ENCODE peak calls at places on chromosomes 5 and 9, in ten cellular contexts. K is coronary artery; H is aorta; Q is astrocyte of the spinal cord; S is HCT116; B is left ventricle myocardium inferior; Y is brain microvascular endothelial cell; A is skeletal muscle cell; P is Jurkat, Clone E6-1; W is A549. J is an unnamed sample.

GRCh38 chr9:19999491-20000057 is 210.7 kb upstream of the SLC24A2 start:
- DNase-seq in Q (peak; percentile 81), A (peak; percentile 90), Y (peak; percentile 97), K (no peak), W (no peak), H (no peak), P (peak; percentile 65), S (peak; percentile 49), B (no peak), J (no peak)

GRCh38 chr9:125433461-125434001 is 171.9 kb downstream of the GAPVD1 start:
- DNase-seq in H (peak; percentile 64), Q (no peak), K (no peak), A (no peak), W (no peak), Y (no peak), P (no peak), S (no peak), B (no peak), J (no peak)

GRCh38 chr5:142063878-142064331 is 44.7 kb upstream of the NDFIP1 start:
- DNase-seq in W (no peak), Q (peak; percentile 69), S (no peak), A (peak; percentile 33), B (peak; percentile 75), P (peak; percentile 29), Y (peak; percentile 64), H (peak; percentile 98), K (peak; percentile 97), J (peak; percentile 80)

GRCh38 chr5:140549237-140550144 is 2.0 kb downstream of the EIF4EBP3 start:
- DNase-seq in P (peak; percentile 66), A (no peak), H (no peak), W (no peak), K (no peak), Q (no peak), B (no peak), Y (peak; percentile 11), S (no peak), J (no peak)

GRCh38 chr5:132222649-132223038 is 5.0 kb downstream of the P4HA2 start:
- DNase-seq in H (no peak), W (no peak), K (no peak), B (no peak), Q (no peak), Y (no peak), S (no peak), P (peak; percentile 48), A (no peak), J (no peak)

GRCh38 chr5:112738180-112738560 is 485 bp downstream of the APC start:
- DNase-seq in B (no peak), K (no peak), P (no peak), S (no peak), A (no peak), Y (peak; percentile 21), W (no peak), Q (peak; percentile 17), H (no peak), J (peak; percentile 57)

GRCh38 chr5:131264453-131265200 is 774 bp downstream of the CDC42SE2 start:
- DNase-seq in S (no peak), Y (no peak), Q (peak; percentile 31), W (no peak), B (peak; percentile 15), H (peak; percentile 78), P (peak; percentile 52), A (no peak), K (peak; percentile 74), J (peak; percentile 75)

GRCh38 chr5:83834306-83834705 is 113.7 kb upstream of the HAPLN1 start:
- DNase-seq in K (no peak), P (no peak), H (no peak), Y (no peak), B (no peak), Q (no peak), S (no peak), W (no peak), A (no peak), J (no peak)

GRCh38 chr9:133509179-133510083 is 15.3 kb downstream of the MYMK start:
- DNase-seq in W (no peak), H (no peak), S (no peak), A (no peak), B (no peak), P (peak; percentile 40), K (no peak), Y (no peak), Q (no peak), J (peak; percentile 93)

GRCh38 chr5:31364881-31365636 is 166.8 kb downstream of the DROSHA start:
- DNase-seq in A (no peak), Q (peak; percentile 69), S (no peak), H (no peak), B (no peak), P (no peak), Y (peak; percentile 68), W (no peak), K (no peak), J (no peak)

DNA sequence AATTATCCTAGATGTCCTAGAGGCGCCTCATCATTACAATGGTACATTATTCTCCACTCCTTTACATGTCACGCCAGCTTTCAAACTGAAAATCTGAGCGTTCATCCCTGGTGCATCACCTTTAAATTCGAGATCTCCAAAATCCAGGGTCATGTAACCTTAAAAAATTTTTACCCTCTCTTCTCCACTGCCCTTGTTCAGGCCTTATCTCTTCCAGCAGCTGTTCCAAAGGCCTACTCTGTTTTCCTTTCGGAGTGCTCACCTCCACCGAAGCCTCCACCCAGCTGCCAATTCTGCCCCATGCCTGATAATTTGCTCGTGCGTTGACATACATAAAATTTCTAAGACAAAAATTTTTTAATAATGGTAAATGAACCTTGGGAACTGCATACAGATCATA is 955 bp upstream of the MSH3 start:
- DNase-seq in H (no peak), P (no peak), K (no peak), A (no peak), Q (no peak), S (no peak), Y (no peak), B (no peak), W (no peak), J (no peak)
- H3K4me3 ChIP-seq in H (no peak overlapping the region), P (peak overlapping the region; percentile 87), K (no peak overlapping the region), A (peak overlapping the region; percentile 80), Q (peak overlapping the region; percentile 80), S (peak overlapping the region; percentile 64), Y (peak overlapping the region; percentile 78), B (peak overlapping the region; percentile 97), W (peak overlapping the region; percentile 78), J (peak overlapping the region; percentile 19)

DNA sequence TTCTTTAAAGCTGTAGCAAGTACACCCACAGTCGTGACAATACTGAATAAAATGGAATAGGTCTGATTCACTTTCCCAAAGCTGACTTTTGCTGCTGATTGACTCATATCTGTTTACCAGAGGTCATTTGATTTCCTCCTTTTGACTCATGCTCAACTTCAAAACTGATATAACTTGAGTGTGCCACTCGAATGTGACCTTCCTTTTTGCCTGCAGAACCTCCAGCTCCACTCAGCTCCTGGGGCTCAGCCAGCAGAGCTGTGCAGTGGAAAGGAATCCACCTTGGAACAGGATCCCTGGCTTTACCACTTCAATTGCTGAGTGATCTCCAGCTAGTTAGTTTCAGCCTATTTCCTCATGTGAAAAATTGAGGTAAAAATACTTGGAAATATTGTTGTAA is 84.1 kb downstream of the FEM1C start:
- DNase-seq in P (no peak), A (peak; percentile 68), Q (peak; percentile 72), Y (peak; percentile 70), K (no peak), W (peak; percentile 27), S (peak; percentile 87), H (no peak), B (peak; percentile 83), J (no peak)
- H3K4me3 ChIP-seq in P (no peak overlapping the region), A (no peak overlapping the region), Q (no peak overlapping the region), Y (no peak overlapping the region), K (no peak overlapping the region), W (no peak overlapping the region), S (no peak overlapping the region), H (no peak overlapping the region), B (no peak overlapping the region), J (no peak overlapping the region)

DNA sequence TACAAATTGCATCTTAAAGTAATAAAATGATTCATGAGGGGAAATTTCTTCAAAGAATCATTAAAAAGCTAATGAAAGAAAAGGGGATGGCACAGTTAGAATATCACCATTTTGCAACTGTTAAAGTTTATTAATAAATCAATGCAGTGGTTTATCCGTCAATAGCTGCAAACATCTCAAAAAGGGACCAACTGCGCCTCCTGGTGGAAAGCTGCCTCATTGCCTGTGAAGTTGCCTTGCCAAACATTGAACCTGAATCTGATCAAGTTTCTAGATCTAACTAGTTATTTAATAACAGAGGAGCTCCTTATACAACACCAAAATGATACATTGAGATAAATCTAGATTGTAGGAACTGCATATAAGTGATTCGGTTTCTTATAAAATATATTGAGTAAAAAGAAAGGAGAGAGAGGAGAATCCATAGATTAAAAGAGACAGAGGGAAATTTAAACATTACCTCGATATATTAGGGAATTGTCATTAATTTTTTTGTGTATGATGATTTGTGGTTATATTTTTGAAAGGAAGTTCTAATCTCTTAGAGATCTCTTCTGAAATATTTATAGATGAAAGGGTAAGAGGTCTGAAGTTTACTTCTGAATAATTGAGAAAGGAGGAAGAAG is 6.9 kb upstream of the NDUFB6 start:
- DNase-seq in Q (peak; percentile 50), W (peak; percentile 28), A (peak; percentile 12), P (peak; percentile 52), Y (peak; percentile 70), K (no peak), B (peak; percentile 61), S (peak; percentile 48), H (peak; percentile 91), J (peak; percentile 49)
- H3K4me3 ChIP-seq in Q (no peak overlapping the region), W (no peak overlapping the region), A (no peak overlapping the region), P (no peak overlapping the region), Y (no peak overlapping the region), K (no peak overlapping the region), B (no peak overlapping the region), S (no peak overlapping the region), H (no peak overlapping the region), J (no peak overlapping the region)

GRCh38 chr9:96490534-96491078 is 40.6 kb downstream of the HABP4 start:
- DNase-seq in Q (no peak), B (no peak), W (no peak), P (no peak), S (no peak), Y (no peak), H (no peak), K (no peak), A (no peak), J (no peak)
- H3K4me3 ChIP-seq in Q (no peak overlapping the region), B (no peak overlapping the region), W (no peak overlapping the region), P (no peak overlapping the region), S (no peak overlapping the region), Y (no peak overlapping the region), H (no peak overlapping the region), K (no peak overlapping the region), A (no peak overlapping the region), J (no peak overlapping the region)

GRCh38 chr9:136950656-136951030 is 1.4 kb upstream of the LCN12 start:
- DNase-seq in S (no peak), P (no peak), Q (no peak), H (no peak), B (no peak), Y (no peak), A (no peak), W (no peak), K (no peak), J (no peak)
- H3K4me3 ChIP-seq in S (peak overlapping the region; percentile 65), P (peak overlapping the region; percentile 69), Q (peak overlapping the region; percentile 50), H (no peak overlapping the region), B (peak overlapping the region; percentile 79), Y (peak overlapping the region; percentile 53), A (no peak overlapping the region), W (peak overlapping the region; percentile 60), K (peak overlapping the region; percentile 94), J (no peak overlapping the region)

J was measured in mesendoderm.